ENCODE peak calls at places on chromosomes 4 and X, in six cellular contexts. Y is heart left ventricle, I is tibial nerve, B is heart right ventricle, S is left lung, E is uterus. G is an unnamed sample. For H3K4me1, the result is how much of the 10 kb centered on the place peaks cover.

GRCh38 chrX:1502853-1503252 is 34.1 kb downstream of the P2RY8 start:
- DNase-seq in E (no peak), I (no peak), S (no peak), B (no peak), Y (no peak), G (no peak)

GRCh38 chr4:139656614-139657486 is 8.8 kb upstream of the MGST2 start:
- DNase-seq in B (peak), I (no peak), S (no peak), E (peak), Y (peak), G (peak)

GRCh38 chr4:103915224-103915869 is 195.6 kb upstream of the TACR3 start:
- DNase-seq in Y (no peak), B (no peak), I (no peak), S (no peak), E (no peak), G (peak)

GRCh38 chr4:81562093-81562492 is 90.4 kb upstream of the RASGEF1B start:
- DNase-seq in E (no peak), I (no peak), S (no peak), Y (no peak), B (no peak), G (no peak)

GRCh38 chr4:84451546-84451945 is 47.5 kb downstream of the NKX6-1 start:
- DNase-seq in B (no peak), E (no peak), S (no peak), I (no peak), Y (no peak), G (peak)

GRCh38 chr4:158812543-158812942 is 43.7 kb downstream of the FNIP2 start:
- DNase-seq in Y (no peak), E (no peak), B (no peak), I (no peak), S (no peak), G (no peak)

GRCh38 chr4:11467931-11468330 is 39.2 kb upstream of the HS3ST1 start:
- DNase-seq in E (no peak), B (no peak), S (no peak), I (no peak), Y (no peak), G (no peak)

GRCh38 chr4:37471971-37472370 is 214.2 kb downstream of the RELL1 start:
- DNase-seq in Y (no peak), E (no peak), B (no peak), S (no peak), I (no peak), G (no peak)

GRCh38 chr4:121799208-121799823 is 1.8 kb upstream of the EXOSC9 start:
- DNase-seq in I (no peak), B (no peak), S (no peak), Y (no peak), E (no peak), G (no peak)

GRCh38 chr4:87219648-87220093 is 747 bp downstream of the KLHL8 start:
- DNase-seq in S (peak), E (peak), I (no peak), Y (peak), B (peak), G (peak)

GRCh38 chrX:137194164-137194563 is 160.4 kb upstream of the GPR101 start:
- DNase-seq in Y (no peak), B (peak), I (no peak), S (no peak), E (no peak), G (peak)

GRCh38 chr4:147984065-147984777 is 252.3 kb downstream of the ARHGAP10 start:
- DNase-seq in E (no peak), B (peak), I (no peak), Y (no peak), S (no peak), G (peak)

GRCh38 chrX:48934581-48935331 is 15.9 kb upstream of the PIM2 start:
- DNase-seq in I (no peak), E (no peak), S (no peak), Y (no peak), B (no peak), G (no peak)

GRCh38 chrX:39693298-39693697 is 404.5 kb downstream of the BCOR start:
- DNase-seq in E (no peak), B (no peak), S (no peak), Y (no peak), I (no peak), G (no peak)

GRCh38 chrX:150038356-150038755 is 100.1 kb upstream of the EOLA2 start:
- DNase-seq in Y (no peak), I (no peak), S (no peak), E (no peak), B (no peak), G (no peak)

GRCh38 chr4:174394915-174395314 is 111.2 kb downstream of the CEP44 start:
- DNase-seq in E (no peak), I (no peak), Y (no peak), B (no peak), S (no peak), G (peak)

GRCh38 chr4:113502883-113503282 is 258.7 kb downstream of the CAMK2D start:
- DNase-seq in Y (no peak), B (no peak), E (no peak), S (no peak), I (no peak), G (no peak)

GRCh38 chrX:130769835-130770234 is 133.2 kb downstream of the ENOX2 start:
- DNase-seq in S (no peak), Y (no peak), E (no peak), B (no peak), I (no peak), G (no peak)

GRCh38 chr4:121479801-121480200 is 99.0 kb upstream of the QRFPR start:
- DNase-seq in S (no peak), I (no peak), B (no peak), E (no peak), Y (no peak), G (no peak)

GRCh38 chrX:152861116-152861515 is 30.3 kb downstream of the NSDHL start:
- DNase-seq in E (no peak), I (no peak), S (no peak), Y (no peak), B (no peak), G (peak)

GRCh38 chr4:167456619-167457018 is 222.3 kb upstream of the SPOCK3 start:
- DNase-seq in E (no peak), S (peak), Y (no peak), I (no peak), B (no peak), G (no peak)
- TF ChIP-seq CTCF in E (no peak), S (no peak), Y (no peak), I (no peak), B (no peak), G (no peak)

GRCh38 chr4:7908668-7909067 is 31.0 kb downstream of the AFAP1 start:
- DNase-seq in B (no peak), I (no peak), Y (no peak), S (no peak), E (no peak), G (no peak)

GRCh38 chr4:7911044-7911578 is 28.6 kb downstream of the AFAP1 start:
- DNase-seq in I (no peak), B (peak), S (no peak), E (peak), Y (peak), G (peak)

GRCh38 chr4:7909463-7909862 is 30.2 kb downstream of the AFAP1 start:
- DNase-seq in E (no peak), I (no peak), B (no peak), Y (no peak), S (no peak), G (no peak)

GRCh38 chr4:7910721-7911015 is 29.0 kb downstream of the AFAP1 start:
- DNase-seq in S (no peak), I (no peak), Y (no peak), B (no peak), E (no peak), G (no peak)

DNA sequence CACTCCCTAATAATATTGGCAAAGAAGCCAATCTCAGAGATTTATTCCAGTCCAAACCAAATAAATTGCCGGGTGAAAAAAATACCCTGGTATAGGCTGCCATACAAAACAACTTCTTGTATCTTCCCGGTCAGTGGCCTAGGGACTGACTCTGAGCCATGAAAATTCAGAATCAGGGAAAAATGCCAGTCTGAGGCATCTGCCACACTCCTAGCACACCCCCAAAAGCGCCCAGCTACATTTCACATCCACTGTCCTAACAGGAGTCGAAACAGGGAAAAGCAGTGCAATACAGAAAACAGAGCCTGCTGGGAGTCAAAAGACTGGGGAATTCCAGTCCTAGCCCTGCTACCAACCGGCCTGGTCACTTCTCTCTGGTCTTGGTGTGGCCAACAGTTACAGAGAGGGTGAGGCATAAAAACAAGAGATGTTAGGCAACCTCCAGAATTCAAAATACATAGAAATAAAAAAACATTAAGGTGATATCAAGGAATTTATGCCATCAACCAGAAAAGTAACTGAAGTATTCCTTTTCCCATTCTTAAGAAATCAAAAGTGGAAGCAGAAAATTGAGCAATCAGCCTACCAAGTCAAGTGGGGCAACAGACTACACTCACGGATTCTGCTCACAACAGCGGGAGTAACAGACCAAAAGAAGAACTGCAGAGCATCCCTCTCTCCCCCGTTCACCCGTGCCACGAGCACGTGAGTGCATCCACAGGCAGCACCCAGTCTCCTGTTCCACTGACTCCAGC is 29.5 kb downstream of the AFAP1 start:
- DNase-seq in Y (no peak), I (no peak), B (no peak), S (no peak), E (peak), G (no peak)
- H3K4me3 ChIP-seq in Y (no peak), I (peak), B (no peak), S (no peak), E (peak), G (no peak)

GRCh38 chr4:2261110-2261852 is 628 bp downstream of the MXD4 start:
- DNase-seq in I (peak), E (peak), Y (peak), S (peak), B (peak), G (peak)

GRCh38 chr4:2258091-2259035 is 3.5 kb downstream of the MXD4 start:
- DNase-seq in S (peak), I (peak), Y (peak), B (peak), E (peak), G (no peak)

GRCh38 chr4:2260336-2261109 is 1.4 kb downstream of the MXD4 start:
- DNase-seq in B (peak), I (peak), Y (peak), S (peak), E (peak), G (no peak)

GRCh38 chr4:2259036-2259540 is 2.8 kb downstream of the MXD4 start:
- DNase-seq in S (no peak), B (no peak), Y (peak), I (peak), E (peak), G (no peak)

DNA sequence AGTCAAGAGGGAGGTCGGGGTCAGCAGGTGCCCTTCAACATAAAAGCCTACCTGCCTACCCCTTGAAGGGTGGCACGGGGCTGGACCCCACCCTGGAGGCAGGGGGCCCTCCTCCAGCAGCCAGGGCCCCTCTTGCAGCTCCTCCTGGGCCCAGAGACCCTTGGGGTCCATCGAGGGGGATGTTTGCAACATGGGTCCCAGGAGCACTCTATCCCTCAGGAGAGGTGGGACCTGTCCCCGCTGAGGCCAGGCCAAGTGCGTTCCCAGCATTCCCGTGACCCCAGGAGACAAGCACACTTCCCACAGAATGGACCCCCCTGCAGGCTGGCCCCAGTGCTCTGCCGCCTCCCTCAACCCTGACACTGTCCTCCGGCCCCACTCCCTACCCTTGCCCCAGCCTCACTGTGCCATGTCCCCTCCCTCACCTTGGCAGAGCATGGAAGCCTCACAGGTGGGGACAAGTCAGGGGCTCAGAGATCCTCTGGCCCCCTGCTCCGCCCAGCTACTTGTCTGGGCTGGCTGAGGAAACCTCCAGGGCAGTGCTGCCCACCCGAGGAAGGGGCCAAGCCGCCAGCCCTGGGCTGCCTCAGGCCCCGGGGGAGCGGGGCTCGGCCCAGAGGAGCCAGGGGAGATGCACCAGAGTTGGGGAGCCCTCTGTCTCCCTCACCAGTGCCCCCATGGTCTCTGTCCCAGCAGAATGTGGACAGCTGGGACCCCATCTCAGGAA is 2.2 kb downstream of the MXD4 start:
- DNase-seq in B (peak), Y (peak), S (peak), E (peak), I (peak), G (no peak)
- H3K4me1 ChIP-seq in B (half or more), Y (half or more), S (half or more), E (under half), I (half or more), G (under half)

DNA sequence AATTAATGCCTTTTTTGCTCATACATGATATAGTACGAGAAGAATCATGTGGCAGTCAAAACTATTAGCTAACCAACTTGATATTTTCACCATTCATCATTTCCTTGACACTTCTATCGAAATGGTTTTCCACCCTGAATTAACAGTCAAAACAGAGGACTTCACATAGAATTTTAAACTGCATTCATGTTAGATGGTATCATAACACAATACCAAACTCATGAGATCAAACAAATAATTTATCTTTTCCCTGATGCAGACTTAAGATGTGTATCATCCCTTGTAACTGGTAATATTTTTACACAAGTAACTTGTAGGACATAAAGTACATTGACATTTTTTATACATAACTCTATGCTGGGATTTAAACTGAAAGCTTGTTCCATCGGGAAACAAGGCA is 18.2 kb upstream of the ANTXR2 start:
- DNase-seq in Y (no peak), E (no peak), S (no peak), B (no peak), I (no peak), G (no peak)
- TF ChIP-seq CTCF in Y (no peak), E (no peak), S (no peak), B (no peak), I (no peak), G (no peak)

GRCh38 chrX:10769165-10769564 is 148.8 kb upstream of the MID1 start:
- DNase-seq in Y (no peak), S (no peak), I (no peak), E (no peak), B (no peak), G (peak)
- H3K4me3 ChIP-seq in Y (peak), S (no peak), I (no peak), E (peak), B (no peak), G (no peak)

GRCh38 chr4:38787693-38788092 is 4.9 kb upstream of the TLR10 start:
- DNase-seq in E (no peak), Y (no peak), I (no peak), B (no peak), S (no peak), G (no peak)

GRCh38 chr4:38785041-38785790 is 2.4 kb upstream of the TLR10 start:
- DNase-seq in I (no peak), Y (no peak), S (no peak), B (no peak), E (no peak), G (no peak)

GRCh38 chr4:38784141-38784540 is 1.4 kb upstream of the TLR10 start:
- DNase-seq in B (no peak), E (no peak), I (no peak), S (no peak), Y (no peak), G (no peak)

GRCh38 chr4:38788327-38788726 is 5.5 kb upstream of the TLR10 start:
- DNase-seq in B (no peak), Y (no peak), I (no peak), S (no peak), E (no peak), G (no peak)

DNA sequence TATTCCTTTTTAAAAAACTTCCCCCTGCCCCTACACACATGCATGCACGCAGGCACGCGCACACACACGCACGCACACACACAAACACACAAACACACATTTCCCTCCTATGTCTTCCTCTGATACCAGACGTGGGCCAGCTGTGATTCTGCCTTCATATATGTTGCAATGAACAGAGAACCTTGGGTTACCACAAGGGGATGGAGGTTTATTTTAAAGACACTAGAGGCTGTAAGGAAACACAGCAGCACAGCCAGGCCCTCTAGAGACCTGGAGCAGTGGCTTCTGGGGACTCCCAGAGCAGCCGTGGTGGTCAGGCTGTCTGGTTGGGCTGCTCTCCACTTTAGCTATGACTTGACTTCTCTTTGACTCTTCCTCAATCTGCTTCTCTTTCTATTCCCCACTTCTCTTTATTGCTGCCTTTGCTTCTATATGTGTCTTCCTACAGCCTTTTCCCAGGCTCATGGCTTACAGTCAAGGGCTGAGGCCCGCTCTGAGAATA is 3.2 kb upstream of the TLR10 start:
- DNase-seq in I (no peak), S (peak), E (no peak), B (no peak), Y (no peak), G (no peak)
- H3K4me1 ChIP-seq in I (under half), S (under half), E (under half), B (under half), Y (under half), G (under half)

GRCh38 chr4:23745377-23745776 is 144.5 kb downstream of the PPARGC1A start:
- DNase-seq in B (no peak), Y (no peak), E (no peak), S (no peak), I (no peak), G (no peak)

GRCh38 chr4:23746672-23747071 is 143.2 kb downstream of the PPARGC1A start:
- DNase-seq in B (no peak), E (no peak), Y (no peak), S (no peak), I (no peak), G (no peak)

GRCh38 chr4:23747131-23747752 is 142.6 kb downstream of the PPARGC1A start:
- DNase-seq in B (no peak), Y (no peak), I (no peak), E (no peak), S (no peak), G (no peak)

GRCh38 chr4:23754688-23755087 is 135.2 kb downstream of the PPARGC1A start:
- DNase-seq in B (no peak), I (no peak), S (no peak), Y (no peak), E (no peak), G (no peak)

GRCh38 chr4:23750125-23750524 is 139.7 kb downstream of the PPARGC1A start:
- DNase-seq in I (no peak), S (no peak), B (no peak), Y (no peak), E (no peak), G (no peak)
- TF ChIP-seq CTCF in I (no peak), S (no peak), B (no peak), Y (no peak), E (no peak), G (no peak)